ENCODE peak calls at places on chromosomes 7 and 10, in eight cellular contexts. One of them, this sample, is unnamed.

GRCh38 chr7:145692237-145692950 is 424.2 kb upstream of the CNTNAP2 start:
- DNase-seq in H54: no peak
- DNase-seq in small intestine: no peak
- DNase-seq in HEK293T: no peak
- DNase-seq in mesendoderm: peak; percentile 84
- DNase-seq in left colon: no peak
- DNase-seq in A673: no peak
- DNase-seq in activated T-helper 9 cell treated with anti-CD3 and anti-CD28 coated beads, Interleukin-2, amount 50 U/mL, for 16 hours: no peak
- DNase-seq in this sample: no peak

GRCh38 chr10:81872206-81872605 is 2.8 kb upstream of the NRG3 start:
- DNase-seq in H54: no peak
- DNase-seq in small intestine: no peak
- DNase-seq in HEK293T: no peak
- DNase-seq in mesendoderm: no peak
- DNase-seq in left colon: no peak
- DNase-seq in A673: no peak
- DNase-seq in activated T-helper 9 cell treated with anti-CD3 and anti-CD28 coated beads, Interleukin-2, amount 50 U/mL, for 16 hours: no peak
- DNase-seq in this sample: no peak

GRCh38 chr10:114095676-114096331 is 52.1 kb downstream of the ADRB1 start:
- DNase-seq in H54: no peak
- DNase-seq in small intestine: peak; percentile 41
- DNase-seq in HEK293T: no peak
- DNase-seq in mesendoderm: no peak
- DNase-seq in left colon: no peak
- DNase-seq in A673: peak; percentile 42
- DNase-seq in activated T-helper 9 cell treated with anti-CD3 and anti-CD28 coated beads, Interleukin-2, amount 50 U/mL, for 16 hours: no peak
- DNase-seq in this sample: no peak

GRCh38 chr7:105097619-105098018 is 83.6 kb downstream of the KMT2E start:
- DNase-seq in H54: peak; percentile 24
- DNase-seq in small intestine: no peak
- DNase-seq in HEK293T: no peak
- DNase-seq in mesendoderm: no peak
- DNase-seq in left colon: no peak
- DNase-seq in A673: peak; percentile 33
- DNase-seq in activated T-helper 9 cell treated with anti-CD3 and anti-CD28 coated beads, Interleukin-2, amount 50 U/mL, for 16 hours: no peak
- DNase-seq in this sample: no peak

GRCh38 chr10:34049887-34050286 is 715.4 kb upstream of the NRP1 start:
- DNase-seq in H54: no peak
- DNase-seq in small intestine: no peak
- DNase-seq in HEK293T: no peak
- DNase-seq in mesendoderm: peak; percentile 22
- DNase-seq in left colon: no peak
- DNase-seq in A673: peak; percentile 13
- DNase-seq in activated T-helper 9 cell treated with anti-CD3 and anti-CD28 coated beads, Interleukin-2, amount 50 U/mL, for 16 hours: peak; percentile 10
- DNase-seq in this sample: no peak

GRCh38 chr7:26202019-26202985 is 757 bp downstream of the CBX3 start:
- DNase-seq in H54: no peak
- DNase-seq in small intestine: peak; percentile 49
- DNase-seq in HEK293T: peak; percentile 46
- DNase-seq in mesendoderm: no peak
- DNase-seq in left colon: no peak
- DNase-seq in A673: no peak
- DNase-seq in activated T-helper 9 cell treated with anti-CD3 and anti-CD28 coated beads, Interleukin-2, amount 50 U/mL, for 16 hours: peak; percentile 57
- DNase-seq in this sample: no peak

GRCh38 chr10:63464402-63465292 is 1.1 kb downstream of the JMJD1C start:
- DNase-seq in H54: no peak
- DNase-seq in small intestine: peak; percentile 55
- DNase-seq in HEK293T: no peak
- DNase-seq in mesendoderm: no peak
- DNase-seq in left colon: no peak
- DNase-seq in A673: peak; percentile 52
- DNase-seq in activated T-helper 9 cell treated with anti-CD3 and anti-CD28 coated beads, Interleukin-2, amount 50 U/mL, for 16 hours: peak; percentile 19
- DNase-seq in this sample: no peak

GRCh38 chr10:77087406-77087805 is 550.2 kb downstream of the KCNMA1 start:
- DNase-seq in H54: no peak
- DNase-seq in small intestine: no peak
- DNase-seq in HEK293T: no peak
- DNase-seq in mesendoderm: no peak
- DNase-seq in left colon: no peak
- DNase-seq in A673: no peak
- DNase-seq in activated T-helper 9 cell treated with anti-CD3 and anti-CD28 coated beads, Interleukin-2, amount 50 U/mL, for 16 hours: no peak
- DNase-seq in this sample: no peak

GRCh38 chr10:72097448-72098300 is 9.3 kb upstream of the SPOCK2 start:
- DNase-seq in H54: peak; percentile 92
- DNase-seq in small intestine: peak; percentile 96
- DNase-seq in HEK293T: no peak
- DNase-seq in mesendoderm: no peak
- DNase-seq in left colon: no peak
- DNase-seq in A673: no peak
- DNase-seq in activated T-helper 9 cell treated with anti-CD3 and anti-CD28 coated beads, Interleukin-2, amount 50 U/mL, for 16 hours: no peak
- DNase-seq in this sample: no peak

GRCh38 chr10:75287697-75288096 is 51.9 kb upstream of the COMTD1 start:
- DNase-seq in H54: no peak
- DNase-seq in small intestine: no peak
- DNase-seq in HEK293T: no peak
- DNase-seq in mesendoderm: peak; percentile 30
- DNase-seq in left colon: no peak
- DNase-seq in A673: no peak
- DNase-seq in activated T-helper 9 cell treated with anti-CD3 and anti-CD28 coated beads, Interleukin-2, amount 50 U/mL, for 16 hours: no peak
- DNase-seq in this sample: no peak

GRCh38 chr7:22229148-22229547 is 127.8 kb downstream of the RAPGEF5 start:
- DNase-seq in H54: no peak
- DNase-seq in small intestine: no peak
- DNase-seq in HEK293T: no peak
- DNase-seq in mesendoderm: no peak
- DNase-seq in left colon: no peak
- DNase-seq in A673: no peak
- DNase-seq in activated T-helper 9 cell treated with anti-CD3 and anti-CD28 coated beads, Interleukin-2, amount 50 U/mL, for 16 hours: no peak
- DNase-seq in this sample: no peak

GRCh38 chr10:44243851-44244502 is 140.9 kb downstream of the CXCL12 start:
- DNase-seq in H54: no peak
- DNase-seq in small intestine: no peak
- DNase-seq in HEK293T: no peak
- DNase-seq in mesendoderm: peak; percentile 32
- DNase-seq in left colon: no peak
- DNase-seq in A673: no peak
- DNase-seq in activated T-helper 9 cell treated with anti-CD3 and anti-CD28 coated beads, Interleukin-2, amount 50 U/mL, for 16 hours: no peak
- DNase-seq in this sample: no peak

GRCh38 chr7:151707757-151708156 is 169.2 kb downstream of the PRKAG2 start:
- DNase-seq in H54: no peak
- DNase-seq in small intestine: no peak
- DNase-seq in HEK293T: no peak
- DNase-seq in mesendoderm: no peak
- DNase-seq in left colon: no peak
- DNase-seq in A673: no peak
- DNase-seq in activated T-helper 9 cell treated with anti-CD3 and anti-CD28 coated beads, Interleukin-2, amount 50 U/mL, for 16 hours: no peak
- DNase-seq in this sample: peak; percentile 55

GRCh38 chr10:123854498-123854897 is 37.1 kb downstream of the CPXM2 start:
- DNase-seq in H54: no peak
- DNase-seq in small intestine: no peak
- DNase-seq in HEK293T: no peak
- DNase-seq in mesendoderm: no peak
- DNase-seq in left colon: no peak
- DNase-seq in A673: no peak
- DNase-seq in activated T-helper 9 cell treated with anti-CD3 and anti-CD28 coated beads, Interleukin-2, amount 50 U/mL, for 16 hours: no peak
- DNase-seq in this sample: no peak

GRCh38 chr7:82559203-82559805 is 115.7 kb upstream of the CACNA2D1 start:
- DNase-seq in H54: no peak
- DNase-seq in small intestine: peak; percentile 72
- DNase-seq in HEK293T: peak; percentile 10
- DNase-seq in mesendoderm: peak; percentile 71
- DNase-seq in left colon: peak; percentile 24
- DNase-seq in A673: no peak
- DNase-seq in activated T-helper 9 cell treated with anti-CD3 and anti-CD28 coated beads, Interleukin-2, amount 50 U/mL, for 16 hours: no peak
- DNase-seq in this sample: no peak

GRCh38 chr7:77975672-77976480 is 177.3 kb downstream of the PHTF2 start:
- DNase-seq in H54: no peak
- DNase-seq in small intestine: no peak
- DNase-seq in HEK293T: no peak
- DNase-seq in mesendoderm: no peak
- DNase-seq in left colon: no peak
- DNase-seq in A673: no peak
- DNase-seq in activated T-helper 9 cell treated with anti-CD3 and anti-CD28 coated beads, Interleukin-2, amount 50 U/mL, for 16 hours: no peak
- DNase-seq in this sample: no peak

GRCh38 chr10:528173-529165 is 161.0 kb downstream of the DIP2C start:
- DNase-seq in H54: no peak
- DNase-seq in small intestine: no peak
- DNase-seq in HEK293T: no peak
- DNase-seq in mesendoderm: no peak
- DNase-seq in left colon: no peak
- DNase-seq in A673: no peak
- DNase-seq in activated T-helper 9 cell treated with anti-CD3 and anti-CD28 coated beads, Interleukin-2, amount 50 U/mL, for 16 hours: no peak
- DNase-seq in this sample: no peak

This sample was measured in left lung.